ENCODE peak calls at places on chromosomes 12 and 14, in seven cellular contexts. S is CD8-positive, alpha-beta T cell; Z is A549; J is effector memory CD4-positive, alpha-beta T cell; B is adrenal gland; I is sigmoid colon; M is heart left ventricle. N is an unnamed sample.
A peak's percentile ranks its signal among the peaks of the same experiment; 100 is the strongest.

GRCh38 chr12:28100717-28101116 is 89.5 kb upstream of the CCDC91 start:
- DNase-seq in Z (no peak), I (no peak), B (no peak), S (no peak), M (no peak), J (no peak), N (no peak)

GRCh38 chr12:115849262-115849943 is 428.1 kb downstream of the MED13L start:
- DNase-seq in Z (no peak), J (no peak), B (no peak), I (no peak), S (no peak), M (no peak), N (no peak)

GRCh38 chr12:27913999-27914614 is 58.4 kb downstream of the PTHLH start:
- DNase-seq in M (no peak), B (no peak), S (no peak), I (no peak), J (no peak), Z (no peak), N (no peak)

GRCh38 chr12:125245601-125246345 is 180.5 kb downstream of the AACS start:
- DNase-seq in J (no peak), B (no peak), Z (no peak), I (no peak), M (no peak), S (no peak), N (no peak)

GRCh38 chr12:122918827-122919226 is 22.9 kb upstream of the VPS37B start:
- DNase-seq in Z (no peak), I (no peak), S (no peak), J (no peak), M (no peak), B (no peak), N (no peak)

GRCh38 chr14:72651715-72652114 is 242.2 kb downstream of the DPF3 start:
- DNase-seq in S (no peak), I (no peak), Z (no peak), M (no peak), B (no peak), J (no peak), N (no peak)

GRCh38 chr12:43103866-43104265 is 448.1 kb downstream of the ADAMTS20 start:
- DNase-seq in J (no peak), B (no peak), M (no peak), Z (no peak), I (no peak), S (no peak), N (no peak)

GRCh38 chr14:54709444-54709843 is 142.5 kb downstream of the SAMD4A start:
- DNase-seq in S (no peak), I (no peak), B (no peak), J (no peak), Z (no peak), M (no peak), N (no peak)

GRCh38 chr12:128698573-128698972 is 125.2 kb downstream of the SLC15A4 start:
- DNase-seq in I (no peak), Z (no peak), S (no peak), B (no peak), J (no peak), M (no peak), N (no peak)

GRCh38 chr14:73526036-73526984 is 10.6 kb upstream of the ACOT1 start:
- DNase-seq in J (no peak), I (peak; percentile 80), Z (no peak), M (no peak), B (peak; percentile 88), S (no peak), N (no peak)

GRCh38 chr12:31362759-31363415 is 36.9 kb upstream of the SINHCAF start:
- DNase-seq in B (no peak), M (no peak), I (no peak), S (no peak), Z (peak; percentile 15), J (no peak), N (no peak)

GRCh38 chr12:122023339-122024131 is 1.9 kb downstream of the BCL7A start:
- DNase-seq in S (peak; percentile 20), J (no peak), I (peak; percentile 87), B (peak; percentile 70), Z (peak; percentile 55), M (peak; percentile 75), N (peak; percentile 83)

GRCh38 chr12:52876371-52876770 is 27.6 kb upstream of the KRT78 start:
- DNase-seq in J (no peak), S (no peak), M (no peak), I (no peak), Z (peak; percentile 23), B (no peak), N (no peak)

GRCh38 chr12:130281157-130281799 is 56.4 kb upstream of the PIWIL1 start:
- DNase-seq in J (no peak), M (no peak), I (no peak), S (peak; percentile 14), Z (peak; percentile 37), B (no peak), N (peak; percentile 69)

GRCh38 chr14:61462566-61463195 is 141.3 kb downstream of the PRKCH start:
- DNase-seq in I (no peak), Z (peak; percentile 79), J (no peak), S (no peak), M (no peak), B (no peak), N (no peak)

GRCh38 chr14:32186248-32186647 is 15.6 kb upstream of the RNU6-7 start:
- DNase-seq in S (no peak), M (no peak), B (no peak), J (no peak), I (no peak), Z (no peak), N (no peak)

GRCh38 chr14:38442208-38442607 is 186.3 kb upstream of the CLEC14A start:
- DNase-seq in J (no peak), B (no peak), I (no peak), Z (no peak), S (no peak), M (no peak), N (no peak)

GRCh38 chr12:14247166-14247565 is 118.3 kb upstream of the ATF7IP start:
- DNase-seq in Z (no peak), I (no peak), J (no peak), B (no peak), M (no peak), S (no peak), N (no peak)

DNA sequence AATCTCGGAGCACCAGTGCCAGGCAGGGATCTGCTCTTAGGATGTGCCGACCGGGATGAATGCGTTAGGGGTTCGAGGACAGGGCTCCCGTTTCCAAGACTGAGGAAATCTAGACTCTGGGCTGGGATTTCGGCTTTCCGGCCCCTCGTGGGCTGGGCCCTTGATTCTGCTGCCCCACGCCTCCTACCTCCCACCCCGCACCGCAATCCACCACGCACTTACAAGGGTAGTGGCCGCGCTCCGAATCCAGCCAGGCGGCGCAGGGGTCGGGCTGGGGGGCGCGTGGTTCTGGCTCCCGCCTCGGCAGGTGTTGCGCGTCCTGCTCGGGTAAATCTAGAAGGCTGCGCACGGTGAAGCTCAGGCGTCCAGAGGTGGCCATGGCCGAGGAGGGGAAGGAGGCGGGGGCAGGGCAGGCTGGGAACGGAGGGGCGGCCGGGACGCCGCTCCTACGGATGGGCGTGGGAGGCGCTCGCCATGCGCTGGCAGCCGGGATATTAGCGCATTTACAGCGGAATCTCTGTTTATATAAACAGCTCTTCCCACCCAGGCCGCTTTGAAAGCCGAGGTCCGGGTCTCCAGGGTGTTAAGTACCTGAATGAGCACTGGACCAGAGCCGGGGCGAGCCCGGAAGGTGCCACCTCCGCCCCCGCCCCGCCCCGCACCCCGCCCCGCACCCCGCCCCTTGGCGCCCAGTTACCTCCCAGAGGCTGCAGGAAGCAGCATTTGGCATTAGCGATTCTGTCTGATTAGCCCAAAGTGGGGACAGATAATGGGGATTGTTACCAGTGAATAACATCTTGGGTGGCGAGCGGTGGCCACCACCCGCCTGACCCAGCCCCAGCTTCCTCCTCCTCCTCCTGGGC is at the start of gene NKX2-8:
- DNase-seq in S (no peak), Z (peak; percentile 41), I (no peak), B (no peak), J (no peak), M (no peak), N (no peak)
- H3K9me3 ChIP-seq in S (no peaks in the 10 kb centered on the region), Z (no peaks in the 10 kb centered on the region), I (no peaks in the 10 kb centered on the region), B (no peaks in the 10 kb centered on the region), J (no peaks in the 10 kb centered on the region), M (no peaks in the 10 kb centered on the region), N (no peaks in the 10 kb centered on the region)

DNA sequence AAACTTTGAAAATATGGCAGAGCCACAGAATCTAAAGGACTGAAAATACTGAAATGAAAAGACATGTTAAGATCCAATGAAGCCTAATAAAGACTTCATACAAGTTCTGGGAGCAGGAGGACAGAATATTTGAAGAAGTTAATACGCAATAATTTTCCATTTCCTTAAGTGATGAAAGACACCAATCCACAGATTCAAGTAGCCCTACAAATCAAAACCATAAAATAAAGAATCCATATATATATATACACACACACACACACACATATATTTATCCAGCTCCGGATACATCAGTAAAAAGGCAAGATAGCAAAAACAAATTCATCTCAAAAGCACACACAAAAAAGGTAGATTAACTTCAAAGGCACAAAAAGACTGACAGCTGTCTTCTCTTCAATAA is 5.7 kb downstream of the NAP1L1 start:
- DNase-seq in I (no peak), B (no peak), M (no peak), Z (no peak), S (no peak), J (no peak), N (no peak)
- H3K9me3 ChIP-seq in I (no peaks in the 10 kb centered on the region), B (no peaks in the 10 kb centered on the region), M (no peaks in the 10 kb centered on the region), Z (peaks cover 7% of the 10 kb centered on the region), S (no peaks in the 10 kb centered on the region), J (no peaks in the 10 kb centered on the region), N (peaks cover 8% of the 10 kb centered on the region)

GRCh38 chr14:68568907-68569545 is 223.8 kb downstream of the ZFP36L1 start:
- DNase-seq in J (no peak), S (no peak), B (no peak), I (peak; percentile 38), Z (no peak), M (no peak), N (no peak)

GRCh38 chr14:68569970-68570409 is 222.9 kb downstream of the ZFP36L1 start:
- DNase-seq in Z (no peak), I (peak; percentile 43), J (no peak), B (no peak), M (no peak), S (no peak), N (no peak)

GRCh38 chr14:68571073-68571703 is 221.7 kb downstream of the ZFP36L1 start:
- DNase-seq in I (peak; percentile 14), Z (no peak), B (no peak), S (no peak), J (no peak), M (no peak), N (no peak)

GRCh38 chr14:68571928-68572525 is 220.8 kb downstream of the ZFP36L1 start:
- DNase-seq in M (no peak), J (no peak), Z (no peak), I (peak; percentile 19), S (no peak), B (no peak), N (no peak)

GRCh38 chr14:68569546-68569908 is 223.3 kb downstream of the ZFP36L1 start:
- DNase-seq in B (no peak), Z (no peak), M (no peak), I (peak; percentile 53), J (no peak), S (no peak), N (no peak)
- H3K9me3 ChIP-seq in B (no peaks in the 10 kb centered on the region), Z (no peaks in the 10 kb centered on the region), M (no peaks in the 10 kb centered on the region), I (no peaks in the 10 kb centered on the region), J (no peaks in the 10 kb centered on the region), S (no peaks in the 10 kb centered on the region), N (no peaks in the 10 kb centered on the region)

DNA sequence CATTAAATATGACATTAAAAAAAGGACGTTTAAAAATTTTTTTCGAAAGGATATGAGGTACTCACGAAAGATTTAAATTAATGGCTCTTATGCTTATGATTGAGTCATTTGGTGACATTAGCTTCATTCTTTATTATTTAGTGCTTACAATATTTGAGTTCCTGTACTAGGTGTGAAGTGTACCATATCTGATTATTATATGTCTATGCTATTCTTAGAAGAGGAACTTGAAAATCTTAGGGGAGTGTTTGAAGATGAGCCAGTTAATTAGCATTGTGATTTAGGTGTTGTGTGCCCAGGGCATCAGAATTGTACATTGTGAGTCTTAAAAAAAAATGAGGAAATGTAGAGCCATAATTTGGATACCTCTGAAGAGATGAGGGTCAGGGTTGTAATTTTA is 118.6 kb downstream of the FUT8 start:
- DNase-seq in J (no peak), M (no peak), B (no peak), I (no peak), Z (no peak), S (no peak), N (no peak)
- H3K9me3 ChIP-seq in J (no peaks in the 10 kb centered on the region), M (no peaks in the 10 kb centered on the region), B (no peaks in the 10 kb centered on the region), I (no peaks in the 10 kb centered on the region), Z (no peaks in the 10 kb centered on the region), S (peaks cover 3% of the 10 kb centered on the region), N (peaks cover 12% of the 10 kb centered on the region)